ENCODE peak calls at places on chromosomes 16 and 17, in eight cellular contexts. L is left ventricle myocardium inferior, G is thoracic aorta, Q is GM23338, Y is Panc1, V is GM23248, W is suprapubic skin, R is ovary. C is an unnamed sample. For H3K4me1, the result is how much of the 10 kb centered on the place peaks cover.

GRCh38 chr16:56915311-56916105 is 16.4 kb upstream of the HERPUD1 start:
- DNase-seq in V (no peak), W (no peak), Q (no peak), Y (no peak), L (no peak), G (no peak), R (peak), C (no peak)

GRCh38 chr16:78973041-78973440 is 627.5 kb downstream of the MAF start:
- DNase-seq in Q (no peak), L (no peak), W (no peak), Y (no peak), R (no peak), V (no peak), G (no peak), C (no peak)

GRCh38 chr16:2015117-2015946 is 4.3 kb upstream of the NPW start:
- DNase-seq in Y (no peak), G (no peak), L (no peak), W (no peak), Q (no peak), R (no peak), V (no peak), C (no peak)

GRCh38 chr17:58317421-58318064 is 11.1 kb downstream of the TSPOAP1 start:
- DNase-seq in Y (peak), Q (peak), L (no peak), R (peak), G (no peak), V (peak), W (peak), C (peak)

GRCh38 chr17:82389379-82389778 is 17.8 kb downstream of the UTS2R start:
- DNase-seq in W (no peak), Q (no peak), Y (no peak), L (no peak), R (no peak), G (no peak), V (no peak), C (no peak)

GRCh38 chr16:46972429-46972970 is 974 bp downstream of the DNAJA2 start:
- DNase-seq in V (peak), W (no peak), G (no peak), R (no peak), Q (peak), Y (no peak), L (no peak), C (no peak)

GRCh38 chr16:5467552-5467951 is 370.0 kb upstream of the EEF2KMT start:
- DNase-seq in Y (no peak), W (no peak), R (no peak), Q (no peak), G (no peak), L (no peak), V (no peak), C (no peak)

GRCh38 chr17:73872816-73873215 is 228.6 kb upstream of the SDK2 start:
- DNase-seq in R (no peak), Q (peak), L (no peak), G (no peak), Y (no peak), W (no peak), V (no peak), C (no peak)

GRCh38 chr17:10149573-10150399 is 48.6 kb downstream of the GAS7 start:
- DNase-seq in G (no peak), V (peak), R (no peak), W (no peak), L (no peak), Q (no peak), Y (no peak), C (no peak)

GRCh38 chr17:7294614-7295153 is at the start of gene YBX2:
- DNase-seq in W (no peak), L (peak), G (no peak), R (peak), Y (no peak), V (peak), Q (peak), C (peak)

GRCh38 chr17:10336393-10336792 is 36.4 kb downstream of the MYH13 start:
- DNase-seq in R (no peak), W (no peak), Q (peak), V (no peak), Y (no peak), G (no peak), L (no peak), C (no peak)

GRCh38 chr16:17369441-17369951 is 101.3 kb downstream of the XYLT1 start:
- DNase-seq in R (no peak), W (no peak), Q (no peak), L (peak), Y (no peak), V (no peak), G (no peak), C (peak)

GRCh38 chr17:2776589-2777241 is 19.5 kb upstream of the RAP1GAP2 start:
- DNase-seq in V (peak), R (no peak), Y (no peak), G (no peak), L (no peak), W (no peak), Q (peak), C (no peak)

GRCh38 chr17:17051791-17052461 is 9.7 kb downstream of the MPRIP start:
- DNase-seq in V (peak), Q (no peak), L (no peak), Y (no peak), G (no peak), R (peak), W (no peak), C (peak)

GRCh38 chr17:66533572-66533971 is 231.2 kb downstream of the PRKCA start:
- DNase-seq in V (no peak), Q (peak), L (no peak), W (no peak), Y (no peak), G (no peak), R (peak), C (no peak)

GRCh38 chr17:14845562-14846335 is 419.4 kb downstream of the PMP22 start:
- DNase-seq in Y (no peak), W (no peak), L (no peak), G (no peak), R (no peak), Q (no peak), V (peak), C (no peak)

GRCh38 chr16:400061-400540 is 1.6 kb upstream of the DECR2 start:
- DNase-seq in Y (no peak), W (no peak), V (no peak), Q (peak), G (no peak), L (no peak), R (peak), C (no peak)

GRCh38 chr17:21500064-21500463 is 123.9 kb downstream of the KCNJ12 start:
- DNase-seq in Y (no peak), R (no peak), G (no peak), W (no peak), L (no peak), V (no peak), Q (peak), C (no peak)

GRCh38 chr16:59859606-59860402 is 1125.7 kb upstream of the GOT2 start:
- DNase-seq in W (no peak), G (no peak), Q (no peak), L (no peak), Y (no peak), V (peak), R (no peak), C (no peak)

GRCh38 chr17:64783556-64784352 is 121.6 kb upstream of the SMURF2 start:
- DNase-seq in V (no peak), W (peak), R (no peak), Y (no peak), Q (no peak), G (no peak), L (no peak), C (no peak)

GRCh38 chr16:8704098-8704497 is 29.7 kb downstream of the ABAT start:
- DNase-seq in G (no peak), Q (no peak), V (no peak), W (no peak), R (no peak), Y (no peak), L (no peak), C (no peak)

GRCh38 chr16:4136229-4136813 is 20.1 kb upstream of the ADCY9 start:
- DNase-seq in Y (no peak), G (no peak), W (no peak), R (no peak), V (peak), Q (peak), L (no peak), C (peak)

GRCh38 chr17:75692976-75693375 is 25.8 kb downstream of the SAP30BP start:
- DNase-seq in V (peak), W (no peak), G (no peak), Q (no peak), L (no peak), Y (no peak), R (no peak), C (no peak)

GRCh38 chr17:75691371-75692290 is 24.5 kb downstream of the SAP30BP start:
- DNase-seq in W (no peak), R (no peak), V (peak), L (no peak), Q (no peak), G (no peak), Y (no peak), C (no peak)

GRCh38 chr17:75688209-75688771 is 21.2 kb downstream of the SAP30BP start:
- DNase-seq in R (no peak), Y (no peak), G (no peak), Q (no peak), L (no peak), W (no peak), V (peak), C (peak)

GRCh38 chr17:75685508-75685907 is 18.4 kb downstream of the SAP30BP start:
- DNase-seq in W (no peak), L (no peak), G (no peak), V (peak), R (no peak), Q (no peak), Y (no peak), C (no peak)

GRCh38 chr17:75689441-75689873 is 22.3 kb downstream of the SAP30BP start:
- DNase-seq in V (peak), Q (no peak), G (no peak), L (no peak), W (no peak), R (no peak), Y (no peak), C (no peak)
- H3K4me1 ChIP-seq in V (half or more), Q (under half), G (under half), L (half or more), W (half or more), R (under half), Y (under half), C (half or more)

DNA sequence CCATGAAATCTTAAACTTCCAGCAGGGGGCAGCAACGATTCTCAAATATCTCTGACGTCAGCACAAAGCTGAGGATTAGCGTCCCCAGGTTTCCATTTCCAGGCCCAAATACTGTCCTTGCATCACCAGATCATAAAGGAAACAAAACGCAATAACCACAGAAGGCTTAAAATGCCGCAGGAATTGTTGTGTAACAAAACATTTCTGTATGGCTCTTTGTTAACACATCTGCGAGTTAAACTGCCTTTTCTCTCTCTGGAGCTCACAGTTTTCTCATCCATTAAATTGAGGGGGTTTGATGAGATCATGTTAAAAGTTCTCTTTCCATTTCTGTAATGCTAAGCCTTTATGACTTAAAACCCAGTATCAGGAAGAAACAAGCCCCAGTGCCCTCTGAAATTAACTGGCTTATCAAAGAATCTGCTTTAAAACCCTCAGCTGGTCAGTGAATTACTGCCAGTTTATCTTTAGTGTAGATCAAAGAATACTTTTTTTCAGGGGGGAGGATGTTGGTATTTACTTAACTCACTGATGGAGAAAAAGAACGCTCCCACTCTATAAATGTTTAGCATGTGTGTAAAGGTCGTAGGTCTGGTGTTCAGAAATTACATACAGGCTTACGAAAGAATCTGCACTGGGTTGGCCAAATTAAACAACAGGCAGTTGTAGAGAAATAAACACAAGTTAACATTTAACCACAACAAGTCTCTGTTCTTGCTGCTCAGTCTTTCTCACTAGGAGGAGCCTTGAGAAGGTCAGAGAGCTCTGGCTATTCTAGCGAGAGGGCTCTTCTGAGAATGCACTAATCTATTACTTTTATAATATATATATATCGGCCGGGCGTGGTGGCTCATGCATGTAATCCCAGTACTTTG is 10.6 kb upstream of the TERF2 start:
- DNase-seq in V (peak), Q (peak), G (peak), R (peak), Y (no peak), L (no peak), W (peak), C (no peak)
- H3K27ac ChIP-seq in V (peak), Q (peak), G (peak), R (peak), Y (peak), L (peak), W (peak), C (peak)

DNA sequence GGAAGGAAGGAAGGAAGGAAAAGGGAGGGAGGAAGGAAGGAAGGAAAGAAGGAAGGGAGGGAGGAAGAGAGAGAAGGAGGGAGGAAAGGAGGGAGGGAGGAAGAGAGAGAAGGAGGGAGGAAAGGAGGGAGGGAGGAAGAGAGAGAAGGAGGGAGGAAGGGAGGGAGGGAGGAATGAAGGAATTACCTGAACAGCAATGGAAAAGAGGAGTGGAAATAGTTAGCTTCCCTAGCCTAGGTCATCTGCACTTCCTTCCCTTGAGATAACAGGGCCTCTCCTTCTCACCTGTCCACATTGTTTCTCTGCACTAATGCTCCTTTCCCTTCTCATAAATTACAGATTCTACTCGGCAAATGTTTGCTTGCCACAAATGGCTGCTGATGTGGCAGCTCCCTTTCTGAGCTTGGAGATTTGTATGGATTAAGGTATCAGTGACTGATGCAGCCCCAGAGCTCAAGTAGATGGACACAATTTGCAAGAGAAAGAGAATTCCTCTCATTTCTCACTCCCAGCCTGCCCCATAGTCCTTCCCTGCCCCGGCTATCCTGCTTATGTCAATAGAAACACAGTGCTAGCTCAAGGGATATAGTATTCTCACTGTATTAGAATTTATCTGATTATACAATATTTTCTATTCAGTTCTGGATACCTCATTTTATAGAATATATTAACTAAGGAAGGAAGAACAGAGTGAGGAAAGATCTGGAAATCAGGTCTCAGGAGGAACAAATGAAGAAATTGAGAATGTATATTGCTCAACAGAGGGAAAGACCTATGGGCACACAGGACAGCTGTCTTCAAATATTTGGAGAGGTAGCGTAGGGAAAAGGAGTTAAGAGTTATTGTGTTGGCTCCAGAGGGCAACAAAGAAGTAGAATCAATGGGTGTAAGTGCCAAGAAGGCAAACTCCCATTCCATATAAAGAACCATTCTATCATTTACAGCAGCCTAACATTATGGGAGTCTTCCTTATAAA is 14.6 kb downstream of the HOXB1 start:
- DNase-seq in L (no peak), W (no peak), G (no peak), R (no peak), V (no peak), Y (no peak), Q (peak), C (no peak)
- H3K4me1 ChIP-seq in L (under half), W (under half), G (under half), R (under half), V (under half), Y (under half), Q (under half), C (under half)

GRCh38 chr17:77115947-77116346 is 24.8 kb upstream of the SEC14L1 start:
- DNase-seq in Y (no peak), L (no peak), G (no peak), R (no peak), Q (no peak), V (no peak), W (no peak), C (no peak)

GRCh38 chr17:77116371-77116860 is 24.4 kb upstream of the SEC14L1 start:
- DNase-seq in R (no peak), L (no peak), G (no peak), Q (no peak), Y (no peak), W (no peak), V (no peak), C (no peak)

GRCh38 chr17:77115510-77115909 is 25.3 kb upstream of the SEC14L1 start:
- DNase-seq in W (no peak), V (no peak), L (no peak), Y (no peak), Q (no peak), G (no peak), R (no peak), C (no peak)

GRCh38 chr17:77118251-77118928 is 22.4 kb upstream of the SEC14L1 start:
- DNase-seq in Y (no peak), Q (no peak), L (peak), V (no peak), R (no peak), G (no peak), W (no peak), C (no peak)

DNA sequence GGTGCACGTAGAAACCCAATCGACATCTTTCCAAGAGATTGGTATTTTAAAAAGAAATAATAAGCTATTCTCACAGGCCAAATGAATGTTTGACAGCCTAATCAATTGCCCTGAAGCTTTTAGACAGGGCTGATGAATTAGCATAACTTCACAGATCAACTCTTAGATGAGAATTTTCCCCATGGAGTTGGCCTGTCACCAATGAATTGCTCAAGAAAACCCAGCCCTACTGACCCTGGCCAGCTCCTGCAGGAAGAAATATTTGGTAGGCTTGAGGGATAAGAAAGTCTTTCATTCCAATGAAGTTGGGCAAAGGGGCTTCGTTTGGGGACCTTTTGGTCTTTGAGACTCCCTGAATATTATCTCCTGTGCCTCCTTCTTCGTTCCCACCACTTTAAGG is 23.4 kb upstream of the SEC14L1 start:
- DNase-seq in Q (no peak), L (no peak), Y (no peak), W (no peak), V (peak), G (no peak), R (no peak), C (no peak)
- H3K27ac ChIP-seq in Q (no peak), L (peak), Y (peak), W (no peak), V (no peak), G (peak), R (no peak), C (peak)

C was measured in upper lobe of right lung.